ENCODE peak calls at places on chromosome 15, in ten cellular contexts. One of them, this sample, is unnamed.

GRCh38 chr15:100680726-100681125 is 78.3 kb downstream of the ASB7 start:
- DNase-seq in psoas muscle: no peak
- DNase-seq in dorsolateral prefrontal cortex: no peak
- DNase-seq in cardiac muscle cell: no peak
- DNase-seq in activated T-cell treated with anti-CD3 and anti-CD28 coated beads for 24 hours: no peak
- DNase-seq in LHCN-M2: no peak
- DNase-seq in WTC11: no peak
- DNase-seq in upper lobe of right lung: peak
- DNase-seq in activated gamma-delta T cell treated with Interleukin-2 at 50 U/mL for 16 hours: no peak
- DNase-seq in kidney glomerular epithelial cell: no peak
- DNase-seq in this sample: no peak

GRCh38 chr15:74835312-74835823 is 7.6 kb downstream of the ULK3 start:
- DNase-seq in upper lobe of right lung: peak
- DNase-seq in cardiac muscle cell: peak
- DNase-seq in kidney glomerular epithelial cell: no peak
- DNase-seq in dorsolateral prefrontal cortex: no peak
- DNase-seq in activated gamma-delta T cell treated with Interleukin-2 at 50 U/mL for 16 hours: peak
- DNase-seq in LHCN-M2: peak
- DNase-seq in psoas muscle: peak
- DNase-seq in activated T-cell treated with anti-CD3 and anti-CD28 coated beads for 24 hours: peak
- DNase-seq in WTC11: peak
- DNase-seq in this sample: no peak

GRCh38 chr15:30046414-30046813 is 36.3 kb upstream of the GOLGA8J start:
- DNase-seq in psoas muscle: no peak
- DNase-seq in dorsolateral prefrontal cortex: no peak
- DNase-seq in WTC11: no peak
- DNase-seq in cardiac muscle cell: no peak
- DNase-seq in activated gamma-delta T cell treated with Interleukin-2 at 50 U/mL for 16 hours: no peak
- DNase-seq in kidney glomerular epithelial cell: no peak
- DNase-seq in LHCN-M2: no peak
- DNase-seq in activated T-cell treated with anti-CD3 and anti-CD28 coated beads for 24 hours: no peak
- DNase-seq in upper lobe of right lung: no peak
- DNase-seq in this sample: no peak

GRCh38 chr15:69723404-69724097 is 270.9 kb downstream of the RPLP1 start:
- DNase-seq in cardiac muscle cell: no peak
- DNase-seq in WTC11: peak
- DNase-seq in dorsolateral prefrontal cortex: no peak
- DNase-seq in psoas muscle: peak
- DNase-seq in activated T-cell treated with anti-CD3 and anti-CD28 coated beads for 24 hours: no peak
- DNase-seq in LHCN-M2: no peak
- DNase-seq in kidney glomerular epithelial cell: no peak
- DNase-seq in activated gamma-delta T cell treated with Interleukin-2 at 50 U/mL for 16 hours: no peak
- DNase-seq in upper lobe of right lung: no peak
- DNase-seq in this sample: peak

GRCh38 chr15:83300826-83301225 is 16.4 kb upstream of the BNC1 start:
- DNase-seq in LHCN-M2: peak
- DNase-seq in psoas muscle: no peak
- DNase-seq in kidney glomerular epithelial cell: peak
- DNase-seq in WTC11: no peak
- DNase-seq in dorsolateral prefrontal cortex: no peak
- DNase-seq in activated T-cell treated with anti-CD3 and anti-CD28 coated beads for 24 hours: no peak
- DNase-seq in activated gamma-delta T cell treated with Interleukin-2 at 50 U/mL for 16 hours: no peak
- DNase-seq in cardiac muscle cell: peak
- DNase-seq in upper lobe of right lung: no peak
- DNase-seq in this sample: no peak

GRCh38 chr15:76006136-76006778 is 6.0 kb downstream of the NRG4 start:
- DNase-seq in psoas muscle: no peak
- DNase-seq in activated gamma-delta T cell treated with Interleukin-2 at 50 U/mL for 16 hours: no peak
- DNase-seq in LHCN-M2: peak
- DNase-seq in kidney glomerular epithelial cell: no peak
- DNase-seq in cardiac muscle cell: peak
- DNase-seq in dorsolateral prefrontal cortex: no peak
- DNase-seq in WTC11: no peak
- DNase-seq in upper lobe of right lung: no peak
- DNase-seq in activated T-cell treated with anti-CD3 and anti-CD28 coated beads for 24 hours: no peak
- DNase-seq in this sample: no peak

GRCh38 chr15:48800811-48801460 is 9.9 kb downstream of the CEP152 start:
- DNase-seq in WTC11: no peak
- DNase-seq in dorsolateral prefrontal cortex: no peak
- DNase-seq in activated T-cell treated with anti-CD3 and anti-CD28 coated beads for 24 hours: no peak
- DNase-seq in psoas muscle: no peak
- DNase-seq in upper lobe of right lung: no peak
- DNase-seq in kidney glomerular epithelial cell: peak
- DNase-seq in activated gamma-delta T cell treated with Interleukin-2 at 50 U/mL for 16 hours: no peak
- DNase-seq in cardiac muscle cell: peak
- DNase-seq in LHCN-M2: peak
- DNase-seq in this sample: peak

GRCh38 chr15:38996111-38996541 is 431.5 kb upstream of the RASGRP1 start:
- DNase-seq in LHCN-M2: peak
- DNase-seq in psoas muscle: no peak
- DNase-seq in dorsolateral prefrontal cortex: no peak
- DNase-seq in activated T-cell treated with anti-CD3 and anti-CD28 coated beads for 24 hours: no peak
- DNase-seq in upper lobe of right lung: no peak
- DNase-seq in activated gamma-delta T cell treated with Interleukin-2 at 50 U/mL for 16 hours: no peak
- DNase-seq in cardiac muscle cell: peak
- DNase-seq in WTC11: no peak
- DNase-seq in kidney glomerular epithelial cell: peak
- DNase-seq in this sample: no peak

GRCh38 chr15:41658689-41659088 is 1.5 kb upstream of the MGA start:
- DNase-seq in psoas muscle: no peak
- DNase-seq in activated T-cell treated with anti-CD3 and anti-CD28 coated beads for 24 hours: no peak
- DNase-seq in LHCN-M2: no peak
- DNase-seq in dorsolateral prefrontal cortex: no peak
- DNase-seq in upper lobe of right lung: no peak
- DNase-seq in kidney glomerular epithelial cell: no peak
- DNase-seq in cardiac muscle cell: no peak
- DNase-seq in activated gamma-delta T cell treated with Interleukin-2 at 50 U/mL for 16 hours: no peak
- DNase-seq in WTC11: no peak
- DNase-seq in this sample: no peak

GRCh38 chr15:22902046-22902445 is 63.6 kb downstream of the NIPA2 start:
- DNase-seq in dorsolateral prefrontal cortex: no peak
- DNase-seq in activated T-cell treated with anti-CD3 and anti-CD28 coated beads for 24 hours: no peak
- DNase-seq in activated gamma-delta T cell treated with Interleukin-2 at 50 U/mL for 16 hours: no peak
- DNase-seq in WTC11: no peak
- DNase-seq in kidney glomerular epithelial cell: no peak
- DNase-seq in LHCN-M2: no peak
- DNase-seq in psoas muscle: no peak
- DNase-seq in upper lobe of right lung: no peak
- DNase-seq in cardiac muscle cell: no peak
- DNase-seq in this sample: no peak

GRCh38 chr15:38873151-38873550 is 308.5 kb upstream of the RASGRP1 start:
- DNase-seq in activated T-cell treated with anti-CD3 and anti-CD28 coated beads for 24 hours: no peak
- DNase-seq in LHCN-M2: no peak
- DNase-seq in cardiac muscle cell: no peak
- DNase-seq in dorsolateral prefrontal cortex: no peak
- DNase-seq in kidney glomerular epithelial cell: no peak
- DNase-seq in WTC11: peak
- DNase-seq in activated gamma-delta T cell treated with Interleukin-2 at 50 U/mL for 16 hours: no peak
- DNase-seq in upper lobe of right lung: no peak
- DNase-seq in psoas muscle: no peak
- DNase-seq in this sample: no peak

GRCh38 chr15:84905016-84905916 is 20.8 kb downstream of the SLC28A1 start:
- DNase-seq in dorsolateral prefrontal cortex: no peak
- DNase-seq in psoas muscle: no peak
- DNase-seq in activated T-cell treated with anti-CD3 and anti-CD28 coated beads for 24 hours: no peak
- DNase-seq in cardiac muscle cell: no peak
- DNase-seq in WTC11: no peak
- DNase-seq in activated gamma-delta T cell treated with Interleukin-2 at 50 U/mL for 16 hours: no peak
- DNase-seq in kidney glomerular epithelial cell: no peak
- DNase-seq in upper lobe of right lung: peak
- DNase-seq in LHCN-M2: no peak
- DNase-seq in this sample: no peak

GRCh38 chr15:60520825-60521368 is 42.0 kb upstream of the ICE2 start:
- DNase-seq in cardiac muscle cell: peak
- DNase-seq in psoas muscle: peak
- DNase-seq in kidney glomerular epithelial cell: peak
- DNase-seq in upper lobe of right lung: peak
- DNase-seq in activated T-cell treated with anti-CD3 and anti-CD28 coated beads for 24 hours: peak
- DNase-seq in LHCN-M2: peak
- DNase-seq in WTC11: peak
- DNase-seq in activated gamma-delta T cell treated with Interleukin-2 at 50 U/mL for 16 hours: peak
- DNase-seq in dorsolateral prefrontal cortex: peak
- DNase-seq in this sample: peak

GRCh38 chr15:61742591-61742990 is 317.7 kb downstream of the VPS13C start:
- DNase-seq in upper lobe of right lung: no peak
- DNase-seq in kidney glomerular epithelial cell: no peak
- DNase-seq in activated gamma-delta T cell treated with Interleukin-2 at 50 U/mL for 16 hours: no peak
- DNase-seq in dorsolateral prefrontal cortex: no peak
- DNase-seq in activated T-cell treated with anti-CD3 and anti-CD28 coated beads for 24 hours: no peak
- DNase-seq in WTC11: no peak
- DNase-seq in cardiac muscle cell: no peak
- DNase-seq in psoas muscle: no peak
- DNase-seq in LHCN-M2: no peak
- DNase-seq in this sample: no peak

GRCh38 chr15:98981851-98982722 is 25.5 kb downstream of the PGPEP1L start:
- DNase-seq in cardiac muscle cell: no peak
- DNase-seq in dorsolateral prefrontal cortex: no peak
- DNase-seq in LHCN-M2: peak
- DNase-seq in upper lobe of right lung: no peak
- DNase-seq in activated T-cell treated with anti-CD3 and anti-CD28 coated beads for 24 hours: no peak
- DNase-seq in kidney glomerular epithelial cell: no peak
- DNase-seq in activated gamma-delta T cell treated with Interleukin-2 at 50 U/mL for 16 hours: no peak
- DNase-seq in psoas muscle: no peak
- DNase-seq in WTC11: no peak
- DNase-seq in this sample: no peak

GRCh38 chr15:43249699-43250203 is 17.0 kb downstream of the TGM5 start:
- DNase-seq in activated gamma-delta T cell treated with Interleukin-2 at 50 U/mL for 16 hours: no peak
- DNase-seq in psoas muscle: no peak
- DNase-seq in dorsolateral prefrontal cortex: no peak
- DNase-seq in upper lobe of right lung: no peak
- DNase-seq in activated T-cell treated with anti-CD3 and anti-CD28 coated beads for 24 hours: no peak
- DNase-seq in LHCN-M2: peak
- DNase-seq in WTC11: no peak
- DNase-seq in cardiac muscle cell: peak
- DNase-seq in kidney glomerular epithelial cell: no peak
- DNase-seq in this sample: no peak

GRCh38 chr15:62845239-62846126 is 197.1 kb upstream of the TPM1 start:
- DNase-seq in psoas muscle: no peak
- DNase-seq in activated T-cell treated with anti-CD3 and anti-CD28 coated beads for 24 hours: no peak
- DNase-seq in dorsolateral prefrontal cortex: no peak
- DNase-seq in kidney glomerular epithelial cell: peak
- DNase-seq in activated gamma-delta T cell treated with Interleukin-2 at 50 U/mL for 16 hours: no peak
- DNase-seq in upper lobe of right lung: no peak
- DNase-seq in LHCN-M2: peak
- DNase-seq in cardiac muscle cell: no peak
- DNase-seq in WTC11: no peak
- DNase-seq in this sample: no peak

GRCh38 chr15:100277087-100277855 is 64.5 kb downstream of the ADAMTS17 start:
- DNase-seq in activated gamma-delta T cell treated with Interleukin-2 at 50 U/mL for 16 hours: no peak
- DNase-seq in WTC11: no peak
- DNase-seq in dorsolateral prefrontal cortex: no peak
- DNase-seq in upper lobe of right lung: no peak
- DNase-seq in psoas muscle: no peak
- DNase-seq in LHCN-M2: no peak
- DNase-seq in activated T-cell treated with anti-CD3 and anti-CD28 coated beads for 24 hours: no peak
- DNase-seq in cardiac muscle cell: no peak
- DNase-seq in kidney glomerular epithelial cell: no peak
- DNase-seq in this sample: no peak

GRCh38 chr15:25695875-25696760 is 167.0 kb downstream of the ATP10A start:
- DNase-seq in dorsolateral prefrontal cortex: no peak
- DNase-seq in LHCN-M2: no peak
- DNase-seq in cardiac muscle cell: no peak
- DNase-seq in activated T-cell treated with anti-CD3 and anti-CD28 coated beads for 24 hours: no peak
- DNase-seq in activated gamma-delta T cell treated with Interleukin-2 at 50 U/mL for 16 hours: no peak
- DNase-seq in upper lobe of right lung: peak
- DNase-seq in psoas muscle: no peak
- DNase-seq in kidney glomerular epithelial cell: no peak
- DNase-seq in WTC11: no peak
- DNase-seq in this sample: peak

GRCh38 chr15:90903733-90904536 is 833 bp downstream of the MAN2A2 start:
- DNase-seq in cardiac muscle cell: no peak
- DNase-seq in upper lobe of right lung: no peak
- DNase-seq in WTC11: peak
- DNase-seq in dorsolateral prefrontal cortex: no peak
- DNase-seq in LHCN-M2: no peak
- DNase-seq in psoas muscle: peak
- DNase-seq in kidney glomerular epithelial cell: no peak
- DNase-seq in activated gamma-delta T cell treated with Interleukin-2 at 50 U/mL for 16 hours: no peak
- DNase-seq in activated T-cell treated with anti-CD3 and anti-CD28 coated beads for 24 hours: no peak
- DNase-seq in this sample: no peak

GRCh38 chr15:56045068-56045748 is 51.8 kb upstream of the NEDD4 start:
- DNase-seq in LHCN-M2: no peak
- DNase-seq in activated gamma-delta T cell treated with Interleukin-2 at 50 U/mL for 16 hours: no peak
- DNase-seq in WTC11: no peak
- DNase-seq in kidney glomerular epithelial cell: no peak
- DNase-seq in dorsolateral prefrontal cortex: no peak
- DNase-seq in psoas muscle: no peak
- DNase-seq in cardiac muscle cell: no peak
- DNase-seq in upper lobe of right lung: no peak
- DNase-seq in activated T-cell treated with anti-CD3 and anti-CD28 coated beads for 24 hours: no peak
- DNase-seq in this sample: no peak

GRCh38 chr15:96428742-96429141 is 98.2 kb downstream of the NR2F2 start:
- DNase-seq in dorsolateral prefrontal cortex: no peak
- DNase-seq in cardiac muscle cell: peak
- DNase-seq in activated T-cell treated with anti-CD3 and anti-CD28 coated beads for 24 hours: no peak
- DNase-seq in upper lobe of right lung: no peak
- DNase-seq in activated gamma-delta T cell treated with Interleukin-2 at 50 U/mL for 16 hours: no peak
- DNase-seq in WTC11: no peak
- DNase-seq in kidney glomerular epithelial cell: peak
- DNase-seq in psoas muscle: peak
- DNase-seq in LHCN-M2: peak
- DNase-seq in this sample: no peak

GRCh38 chr15:23629234-23629805 is 18.3 kb downstream of the MAGEL2 start:
- DNase-seq in psoas muscle: no peak
- DNase-seq in dorsolateral prefrontal cortex: no peak
- DNase-seq in cardiac muscle cell: no peak
- DNase-seq in activated T-cell treated with anti-CD3 and anti-CD28 coated beads for 24 hours: no peak
- DNase-seq in LHCN-M2: no peak
- DNase-seq in upper lobe of right lung: no peak
- DNase-seq in kidney glomerular epithelial cell: peak
- DNase-seq in WTC11: no peak
- DNase-seq in activated gamma-delta T cell treated with Interleukin-2 at 50 U/mL for 16 hours: no peak
- DNase-seq in this sample: no peak

GRCh38 chr15:69193948-69194827 is 33.8 kb downstream of the GLCE start:
- DNase-seq in cardiac muscle cell: peak
- DNase-seq in kidney glomerular epithelial cell: no peak
- DNase-seq in dorsolateral prefrontal cortex: no peak
- DNase-seq in activated T-cell treated with anti-CD3 and anti-CD28 coated beads for 24 hours: no peak
- DNase-seq in upper lobe of right lung: no peak
- DNase-seq in WTC11: no peak
- DNase-seq in activated gamma-delta T cell treated with Interleukin-2 at 50 U/mL for 16 hours: no peak
- DNase-seq in LHCN-M2: peak
- DNase-seq in psoas muscle: no peak
- DNase-seq in this sample: no peak

GRCh38 chr15:61835476-61836106 is 224.7 kb downstream of the VPS13C start:
- DNase-seq in psoas muscle: peak
- DNase-seq in WTC11: peak
- DNase-seq in dorsolateral prefrontal cortex: peak
- DNase-seq in kidney glomerular epithelial cell: peak
- DNase-seq in cardiac muscle cell: peak
- DNase-seq in upper lobe of right lung: no peak
- DNase-seq in activated T-cell treated with anti-CD3 and anti-CD28 coated beads for 24 hours: peak
- DNase-seq in activated gamma-delta T cell treated with Interleukin-2 at 50 U/mL for 16 hours: peak
- DNase-seq in LHCN-M2: peak
- DNase-seq in this sample: peak

GRCh38 chr15:45522179-45522930 is at the start of gene SLC30A4:
- DNase-seq in activated T-cell treated with anti-CD3 and anti-CD28 coated beads for 24 hours: peak
- DNase-seq in LHCN-M2: peak
- DNase-seq in kidney glomerular epithelial cell: peak
- DNase-seq in psoas muscle: peak
- DNase-seq in activated gamma-delta T cell treated with Interleukin-2 at 50 U/mL for 16 hours: peak
- DNase-seq in upper lobe of right lung: peak
- DNase-seq in cardiac muscle cell: peak
- DNase-seq in dorsolateral prefrontal cortex: peak
- DNase-seq in WTC11: peak
- DNase-seq in this sample: peak

GRCh38 chr15:58513681-58514336 is 82.0 kb downstream of the LIPC start:
- DNase-seq in WTC11: no peak
- DNase-seq in upper lobe of right lung: no peak
- DNase-seq in LHCN-M2: no peak
- DNase-seq in activated gamma-delta T cell treated with Interleukin-2 at 50 U/mL for 16 hours: no peak
- DNase-seq in kidney glomerular epithelial cell: no peak
- DNase-seq in cardiac muscle cell: no peak
- DNase-seq in activated T-cell treated with anti-CD3 and anti-CD28 coated beads for 24 hours: no peak
- DNase-seq in psoas muscle: no peak
- DNase-seq in dorsolateral prefrontal cortex: no peak
- DNase-seq in this sample: no peak

GRCh38 chr15:31080618-31081017 is 20.9 kb downstream of the TRPM1 start:
- DNase-seq in activated gamma-delta T cell treated with Interleukin-2 at 50 U/mL for 16 hours: no peak
- DNase-seq in upper lobe of right lung: peak
- DNase-seq in LHCN-M2: peak
- DNase-seq in psoas muscle: peak
- DNase-seq in dorsolateral prefrontal cortex: peak
- DNase-seq in cardiac muscle cell: peak
- DNase-seq in WTC11: peak
- DNase-seq in activated T-cell treated with anti-CD3 and anti-CD28 coated beads for 24 hours: peak
- DNase-seq in kidney glomerular epithelial cell: no peak
- DNase-seq in this sample: no peak

This sample was measured in retina.